ENCODE peak calls at places on chromosomes 5 and 9, in ten cellular contexts. One of them, this sample, is unnamed.

GRCh38 chr9:6829027-6829426 is 71.3 kb downstream of the KDM4C start:
- DNase-seq in AG04450: no peak
- DNase-seq in HL-60: no peak
- DNase-seq in activated CD8-positive, alpha-beta T cell treated with anti-CD3 and anti-CD28 coated beads for 36 hours: no peak
- DNase-seq in GM13977: no peak
- DNase-seq in type B pancreatic cell: no peak
- DNase-seq in uterus: no peak
- DNase-seq in Panc1: no peak
- DNase-seq in CD8-positive, alpha-beta T cell: no peak
- DNase-seq in OCI-LY7: no peak
- DNase-seq in this sample: no peak

GRCh38 chr9:130345993-130346385 is 80.4 kb downstream of the HMCN2 start:
- DNase-seq in activated CD8-positive, alpha-beta T cell treated with anti-CD3 and anti-CD28 coated beads for 36 hours: no peak
- DNase-seq in HL-60: no peak
- DNase-seq in uterus: no peak
- DNase-seq in AG04450: no peak
- DNase-seq in GM13977: no peak
- DNase-seq in type B pancreatic cell: no peak
- DNase-seq in Panc1: no peak
- DNase-seq in OCI-LY7: no peak
- DNase-seq in CD8-positive, alpha-beta T cell: no peak
- DNase-seq in this sample: no peak

GRCh38 chr9:110842169-110842568 is 173.6 kb downstream of the MUSK start:
- DNase-seq in GM13977: no peak
- DNase-seq in activated CD8-positive, alpha-beta T cell treated with anti-CD3 and anti-CD28 coated beads for 36 hours: no peak
- DNase-seq in type B pancreatic cell: no peak
- DNase-seq in uterus: no peak
- DNase-seq in CD8-positive, alpha-beta T cell: no peak
- DNase-seq in AG04450: no peak
- DNase-seq in OCI-LY7: no peak
- DNase-seq in HL-60: no peak
- DNase-seq in Panc1: no peak
- DNase-seq in this sample: no peak

GRCh38 chr9:129720865-129721545 is 31.8 kb downstream of the PTGES start:
- DNase-seq in AG04450: no peak
- DNase-seq in GM13977: no peak
- DNase-seq in OCI-LY7: no peak
- DNase-seq in activated CD8-positive, alpha-beta T cell treated with anti-CD3 and anti-CD28 coated beads for 36 hours: no peak
- DNase-seq in Panc1: no peak
- DNase-seq in uterus: no peak
- DNase-seq in CD8-positive, alpha-beta T cell: no peak
- DNase-seq in HL-60: no peak
- DNase-seq in type B pancreatic cell: no peak
- DNase-seq in this sample: no peak

GRCh38 chr5:87069974-87070608 is 197.6 kb upstream of the RASA1 start:
- DNase-seq in GM13977: peak; percentile 31
- DNase-seq in Panc1: peak; percentile 30
- DNase-seq in OCI-LY7: peak; percentile 48
- DNase-seq in HL-60: no peak
- DNase-seq in uterus: no peak
- DNase-seq in activated CD8-positive, alpha-beta T cell treated with anti-CD3 and anti-CD28 coated beads for 36 hours: peak; percentile 41
- DNase-seq in type B pancreatic cell: no peak
- DNase-seq in AG04450: peak; percentile 36
- DNase-seq in CD8-positive, alpha-beta T cell: no peak
- DNase-seq in this sample: peak; percentile 46

GRCh38 chr9:83937861-83938455 is 16.7 kb upstream of the KIF27 start:
- DNase-seq in OCI-LY7: peak; percentile 80
- DNase-seq in AG04450: no peak
- DNase-seq in CD8-positive, alpha-beta T cell: no peak
- DNase-seq in uterus: no peak
- DNase-seq in type B pancreatic cell: no peak
- DNase-seq in GM13977: peak; percentile 64
- DNase-seq in activated CD8-positive, alpha-beta T cell treated with anti-CD3 and anti-CD28 coated beads for 36 hours: peak; percentile 25
- DNase-seq in HL-60: peak; percentile 53
- DNase-seq in Panc1: no peak
- DNase-seq in this sample: peak; percentile 59

GRCh38 chr9:89945133-89945532 is 340.3 kb downstream of the GADD45G start:
- DNase-seq in HL-60: no peak
- DNase-seq in Panc1: no peak
- DNase-seq in CD8-positive, alpha-beta T cell: no peak
- DNase-seq in GM13977: no peak
- DNase-seq in AG04450: no peak
- DNase-seq in activated CD8-positive, alpha-beta T cell treated with anti-CD3 and anti-CD28 coated beads for 36 hours: no peak
- DNase-seq in uterus: no peak
- DNase-seq in OCI-LY7: no peak
- DNase-seq in type B pancreatic cell: no peak
- DNase-seq in this sample: no peak

GRCh38 chr9:86281577-86282076 is 711 bp downstream of the ISCA1 start:
- DNase-seq in HL-60: no peak
- DNase-seq in CD8-positive, alpha-beta T cell: no peak
- DNase-seq in AG04450: no peak
- DNase-seq in OCI-LY7: no peak
- DNase-seq in uterus: no peak
- DNase-seq in type B pancreatic cell: no peak
- DNase-seq in activated CD8-positive, alpha-beta T cell treated with anti-CD3 and anti-CD28 coated beads for 36 hours: no peak
- DNase-seq in GM13977: no peak
- DNase-seq in Panc1: no peak
- DNase-seq in this sample: no peak

DNA sequence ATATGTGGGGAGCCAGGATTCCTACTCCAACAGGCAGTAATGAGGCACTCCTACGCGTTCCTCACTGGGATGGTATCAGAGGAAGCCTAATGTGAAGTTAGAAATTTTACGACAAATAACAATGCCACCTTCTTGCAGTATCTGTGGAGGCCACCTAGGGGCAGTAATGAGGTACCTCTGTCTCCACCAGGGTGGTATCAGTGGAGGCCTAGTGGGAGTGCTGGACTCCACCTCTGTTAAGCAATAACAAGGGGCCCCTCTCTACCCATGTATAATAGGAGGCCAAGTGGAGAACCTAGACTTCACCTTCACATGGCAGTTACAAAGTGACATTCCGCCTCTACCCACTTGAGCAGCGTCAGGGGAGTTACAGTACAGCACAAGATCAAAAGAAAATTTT is 147.9 kb downstream of the PLPPR1 start:
- DNase-seq in uterus: no peak
- DNase-seq in HL-60: no peak
- DNase-seq in OCI-LY7: peak; percentile 5
- DNase-seq in CD8-positive, alpha-beta T cell: no peak
- DNase-seq in GM13977: no peak
- DNase-seq in type B pancreatic cell: no peak
- DNase-seq in AG04450: no peak
- DNase-seq in Panc1: no peak
- DNase-seq in activated CD8-positive, alpha-beta T cell treated with anti-CD3 and anti-CD28 coated beads for 36 hours: peak; percentile 1
- DNase-seq in this sample: no peak
- TF ChIP-seq CTCF in uterus: no peak
- TF ChIP-seq CTCF in HL-60: no peak
- TF ChIP-seq CTCF in OCI-LY7: peak; percentile 66
- TF ChIP-seq CTCF in CD8-positive, alpha-beta T cell: no peak
- TF ChIP-seq CTCF in GM13977: no peak
- TF ChIP-seq CTCF in type B pancreatic cell: peak; percentile 41
- TF ChIP-seq CTCF in AG04450: no peak
- TF ChIP-seq CTCF in Panc1: peak; percentile 17
- TF ChIP-seq CTCF in activated CD8-positive, alpha-beta T cell treated with anti-CD3 and anti-CD28 coated beads for 36 hours: no peak
- TF ChIP-seq CTCF in this sample: no peak

DNA sequence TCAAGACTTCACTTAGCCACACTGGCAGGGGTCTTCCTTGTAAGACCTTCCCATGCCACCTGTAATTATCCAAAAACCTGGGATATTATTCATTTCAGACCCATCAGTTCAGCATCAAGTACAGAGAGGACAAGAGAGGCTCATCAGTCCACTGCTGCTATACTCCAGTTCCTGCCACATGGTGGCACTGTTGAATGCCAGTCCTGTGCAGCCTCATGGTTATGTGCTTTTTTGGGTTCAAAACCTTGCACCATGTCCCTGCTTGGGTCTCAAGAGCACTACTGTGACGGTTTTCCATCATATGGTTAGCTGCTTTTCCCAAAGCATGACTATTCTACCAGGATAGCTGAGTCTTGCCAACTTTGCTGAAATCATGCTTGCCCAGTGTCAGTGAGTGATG is 8.5 kb downstream of the PTGS1 start:
- DNase-seq in OCI-LY7: peak; percentile 43
- DNase-seq in GM13977: no peak
- DNase-seq in Panc1: no peak
- DNase-seq in activated CD8-positive, alpha-beta T cell treated with anti-CD3 and anti-CD28 coated beads for 36 hours: peak; percentile 46
- DNase-seq in CD8-positive, alpha-beta T cell: no peak
- DNase-seq in AG04450: no peak
- DNase-seq in type B pancreatic cell: no peak
- DNase-seq in HL-60: no peak
- DNase-seq in uterus: no peak
- DNase-seq in this sample: no peak
- TF ChIP-seq CTCF in OCI-LY7: peak; percentile 88
- TF ChIP-seq CTCF in GM13977: peak; percentile 43
- TF ChIP-seq CTCF in Panc1: no peak
- TF ChIP-seq CTCF in activated CD8-positive, alpha-beta T cell treated with anti-CD3 and anti-CD28 coated beads for 36 hours: peak; percentile 63
- TF ChIP-seq CTCF in CD8-positive, alpha-beta T cell: no peak
- TF ChIP-seq CTCF in AG04450: peak; percentile 36
- TF ChIP-seq CTCF in type B pancreatic cell: peak; percentile 54
- TF ChIP-seq CTCF in HL-60: peak; percentile 35
- TF ChIP-seq CTCF in uterus: no peak
- TF ChIP-seq CTCF in this sample: peak; percentile 11

DNA sequence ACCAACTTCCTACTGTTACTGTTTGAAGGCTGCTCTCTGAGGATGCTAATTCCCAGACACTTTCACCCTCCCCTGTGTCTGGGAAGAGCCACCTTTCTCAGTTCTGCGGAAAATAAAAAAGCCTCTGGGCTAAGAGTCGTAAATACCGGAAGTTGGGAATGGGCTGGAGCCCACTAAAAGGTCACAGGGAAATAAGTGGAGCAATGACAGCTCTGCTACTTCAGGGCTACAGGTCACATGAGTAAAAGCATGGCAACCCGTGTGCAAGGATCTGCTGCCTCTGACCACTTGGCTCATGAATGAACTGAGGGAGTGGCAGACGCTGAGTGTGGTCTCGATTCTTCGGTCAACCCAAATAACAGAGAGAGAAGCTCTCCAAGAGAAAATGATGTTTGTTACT is 25.8 kb upstream of the ATP6V1G1 start:
- DNase-seq in CD8-positive, alpha-beta T cell: no peak
- DNase-seq in GM13977: no peak
- DNase-seq in uterus: no peak
- DNase-seq in activated CD8-positive, alpha-beta T cell treated with anti-CD3 and anti-CD28 coated beads for 36 hours: no peak
- DNase-seq in AG04450: no peak
- DNase-seq in HL-60: no peak
- DNase-seq in type B pancreatic cell: no peak
- DNase-seq in OCI-LY7: no peak
- DNase-seq in Panc1: no peak
- DNase-seq in this sample: no peak
- TF ChIP-seq CTCF in CD8-positive, alpha-beta T cell: no peak
- TF ChIP-seq CTCF in GM13977: no peak
- TF ChIP-seq CTCF in uterus: no peak
- TF ChIP-seq CTCF in activated CD8-positive, alpha-beta T cell treated with anti-CD3 and anti-CD28 coated beads for 36 hours: no peak
- TF ChIP-seq CTCF in AG04450: no peak
- TF ChIP-seq CTCF in HL-60: no peak
- TF ChIP-seq CTCF in type B pancreatic cell: no peak
- TF ChIP-seq CTCF in OCI-LY7: no peak
- TF ChIP-seq CTCF in Panc1: no peak
- TF ChIP-seq CTCF in this sample: no peak

DNA sequence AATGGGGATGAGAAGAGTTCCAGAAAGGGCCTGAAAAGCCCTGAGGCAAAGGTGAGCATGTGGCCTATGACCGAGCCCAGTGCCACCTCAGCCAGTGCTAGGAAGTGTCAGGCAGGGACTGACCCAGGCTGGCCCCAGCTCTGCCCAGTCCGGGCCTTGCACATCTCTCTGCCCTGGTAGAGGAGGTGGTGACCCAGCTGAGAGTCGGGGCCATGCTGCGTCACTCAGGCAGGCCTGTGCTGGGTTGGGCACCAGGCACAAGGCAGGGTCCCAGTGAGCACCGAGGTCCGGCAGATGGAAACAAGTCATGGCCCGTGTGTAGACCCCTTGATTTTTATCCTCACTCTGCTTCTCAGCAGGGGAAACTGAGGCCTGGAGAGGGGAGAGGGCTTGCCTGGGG is 729 bp downstream of the CDHR2 start:
- DNase-seq in type B pancreatic cell: no peak
- DNase-seq in OCI-LY7: no peak
- DNase-seq in CD8-positive, alpha-beta T cell: no peak
- DNase-seq in GM13977: no peak
- DNase-seq in Panc1: no peak
- DNase-seq in HL-60: no peak
- DNase-seq in AG04450: no peak
- DNase-seq in activated CD8-positive, alpha-beta T cell treated with anti-CD3 and anti-CD28 coated beads for 36 hours: no peak
- DNase-seq in uterus: no peak
- DNase-seq in this sample: no peak
- TF ChIP-seq CTCF in type B pancreatic cell: no peak
- TF ChIP-seq CTCF in OCI-LY7: no peak
- TF ChIP-seq CTCF in CD8-positive, alpha-beta T cell: no peak
- TF ChIP-seq CTCF in GM13977: no peak
- TF ChIP-seq CTCF in Panc1: no peak
- TF ChIP-seq CTCF in HL-60: no peak
- TF ChIP-seq CTCF in AG04450: no peak
- TF ChIP-seq CTCF in activated CD8-positive, alpha-beta T cell treated with anti-CD3 and anti-CD28 coated beads for 36 hours: no peak
- TF ChIP-seq CTCF in uterus: no peak
- TF ChIP-seq CTCF in this sample: no peak

DNA sequence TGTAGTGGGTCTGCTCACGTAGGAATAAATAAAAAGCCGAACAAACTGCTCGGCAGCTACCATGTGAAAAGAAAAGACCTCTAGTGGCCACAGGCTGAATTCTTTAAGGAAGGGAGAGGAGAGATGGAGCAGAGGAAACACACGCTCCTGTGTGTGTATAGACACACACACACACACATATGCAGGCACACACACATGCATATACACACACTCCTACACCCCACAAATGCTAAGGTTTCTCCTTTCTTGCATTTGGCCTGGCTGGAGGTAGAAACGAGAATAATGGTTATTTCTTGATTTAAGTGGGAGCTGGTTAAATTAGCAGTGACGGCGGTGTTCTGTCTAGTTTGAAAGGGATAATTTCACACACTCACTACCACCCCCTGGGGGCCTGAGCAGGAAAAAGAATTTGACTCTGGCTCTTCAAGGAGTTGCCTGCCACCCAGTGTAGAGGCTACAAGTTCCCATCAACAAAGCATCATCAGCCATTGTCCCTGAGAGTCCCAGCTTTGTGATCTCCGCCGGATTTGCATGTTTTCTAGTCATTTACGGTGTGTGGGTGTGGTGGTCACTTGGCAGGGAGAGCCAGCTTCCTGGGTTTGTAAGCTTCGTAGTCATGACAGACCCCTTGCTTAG is at the start of gene INSYN2B:
- DNase-seq in Panc1: peak; percentile 84
- DNase-seq in HL-60: no peak
- DNase-seq in activated CD8-positive, alpha-beta T cell treated with anti-CD3 and anti-CD28 coated beads for 36 hours: peak; percentile 47
- DNase-seq in uterus: peak; percentile 18
- DNase-seq in OCI-LY7: peak; percentile 23
- DNase-seq in CD8-positive, alpha-beta T cell: no peak
- DNase-seq in AG04450: peak; percentile 71
- DNase-seq in type B pancreatic cell: peak; percentile 76
- DNase-seq in GM13977: peak; percentile 27
- DNase-seq in this sample: peak; percentile 36
- TF ChIP-seq CTCF in Panc1: peak; percentile 90
- TF ChIP-seq CTCF in HL-60: no peak
- TF ChIP-seq CTCF in activated CD8-positive, alpha-beta T cell treated with anti-CD3 and anti-CD28 coated beads for 36 hours: peak; percentile 53
- TF ChIP-seq CTCF in uterus: peak; percentile 11
- TF ChIP-seq CTCF in OCI-LY7: peak; percentile 73
- TF ChIP-seq CTCF in CD8-positive, alpha-beta T cell: no peak
- TF ChIP-seq CTCF in AG04450: peak; percentile 66
- TF ChIP-seq CTCF in type B pancreatic cell: peak; percentile 87
- TF ChIP-seq CTCF in GM13977: peak; percentile 53
- TF ChIP-seq CTCF in this sample: peak; percentile 18

This sample was measured in GM20000.